ENCODE peak calls at places on chromosome 20, in ten cellular contexts. L is A673; R is GM23248; Y is sigmoid colon; T is heart left ventricle; W is thyroid gland; M is CD4-positive, CD25-positive, alpha-beta regulatory T cell; U is upper lobe of right lung; K is mesendoderm; C is SK-N-SH. G is an unnamed sample.

GRCh38 chr20:37096415-37097039 is 730 bp upstream of the RBL1 start:
- DNase-seq in L (no peak), R (no peak), Y (no peak), T (no peak), W (no peak), M (no peak), U (no peak), K (no peak), C (no peak), G (no peak)

GRCh38 chr20:48191200-48191599 is 405.9 kb upstream of the SULF2 start:
- DNase-seq in L (no peak), R (peak; percentile 16), Y (no peak), T (no peak), W (no peak), M (no peak), U (no peak), K (peak; percentile 90), C (no peak), G (no peak)

GRCh38 chr20:48802216-48802615 is 25.6 kb downstream of the PREX1 start:
- DNase-seq in L (no peak), R (no peak), Y (peak; percentile 24), T (no peak), W (no peak), M (no peak), U (no peak), K (no peak), C (no peak), G (no peak)

GRCh38 chr20:49508435-49509199 is 26.1 kb upstream of the KCNB1 start:
- DNase-seq in L (peak; percentile 74), R (peak; percentile 67), Y (peak; percentile 58), T (no peak), W (no peak), M (peak; percentile 43), U (no peak), K (peak; percentile 72), C (peak; percentile 74), G (no peak)

GRCh38 chr20:20463933-20464374 is 96.0 kb downstream of the INSM1 start:
- DNase-seq in L (peak; percentile 90), R (peak; percentile 5), Y (no peak), T (no peak), W (no peak), M (no peak), U (no peak), K (peak; percentile 92), C (no peak), G (no peak)

GRCh38 chr20:61724376-61724775 is 341.3 kb downstream of the TAF4 start:
- DNase-seq in L (no peak), R (no peak), Y (no peak), T (no peak), W (no peak), M (no peak), U (no peak), K (peak; percentile 74), C (no peak), G (no peak)

GRCh38 chr20:16940701-16941100 is 192.5 kb downstream of the OTOR start:
- DNase-seq in L (no peak), R (no peak), Y (no peak), T (no peak), W (no peak), M (no peak), U (no peak), K (no peak), C (no peak), G (no peak)

GRCh38 chr20:36606171-36607116 is 865 bp downstream of the RAB5IF start:
- DNase-seq in L (peak; percentile 49), R (peak; percentile 65), Y (no peak), T (no peak), W (peak; percentile 15), M (peak; percentile 38), U (peak; percentile 71), K (peak; percentile 75), C (no peak), G (no peak)

GRCh38 chr20:48705208-48706115 is 122.3 kb downstream of the PREX1 start:
- DNase-seq in L (no peak), R (no peak), Y (peak; percentile 10), T (no peak), W (no peak), M (no peak), U (no peak), K (peak; percentile 71), C (peak; percentile 48), G (no peak)

GRCh38 chr20:45058168-45058850 is 42.6 kb downstream of the KCNS1 start:
- DNase-seq in L (no peak), R (no peak), Y (no peak), T (no peak), W (no peak), M (no peak), U (no peak), K (no peak), C (no peak), G (no peak)

GRCh38 chr20:48656661-48657211 is 171.1 kb downstream of the PREX1 start:
- DNase-seq in L (no peak), R (peak; percentile 20), Y (no peak), T (no peak), W (no peak), M (no peak), U (no peak), K (peak; percentile 54), C (peak; percentile 55), G (no peak)

GRCh38 chr20:19886666-19887288 is 128.7 kb downstream of the RIN2 start:
- DNase-seq in L (peak; percentile 8), R (no peak), Y (no peak), T (no peak), W (peak; percentile 41), M (no peak), U (no peak), K (peak; percentile 65), C (no peak), G (no peak)

GRCh38 chr20:37841991-37842390 is 60.9 kb upstream of the VSTM2L start:
- DNase-seq in L (no peak), R (no peak), Y (no peak), T (no peak), W (no peak), M (no peak), U (no peak), K (no peak), C (no peak), G (no peak)

DNA sequence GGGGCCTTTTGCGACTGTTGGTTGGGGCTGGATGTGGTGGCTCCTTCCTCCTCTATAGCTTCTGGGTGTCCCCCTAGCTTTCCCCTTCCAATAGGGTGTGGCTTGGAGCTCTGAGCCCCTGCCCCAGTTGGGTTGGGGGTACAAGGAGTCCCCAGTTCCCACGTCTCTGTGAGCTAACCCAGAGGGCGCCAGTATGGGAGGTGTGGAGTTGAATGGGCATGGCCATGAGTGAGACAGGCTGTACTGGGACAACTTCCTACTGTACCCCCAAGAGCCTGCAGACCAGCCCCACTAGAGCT is 1.2 kb downstream of the C20orf204 start:
- DNase-seq in L (no peak), R (no peak), Y (no peak), T (no peak), W (no peak), M (no peak), U (no peak), K (no peak), C (no peak), G (no peak)
- H3K4me1 ChIP-seq in L (peaks cover 14% of the 10 kb centered on the region), R (no peaks in the 10 kb centered on the region), Y (peaks cover 33% of the 10 kb centered on the region), T (peaks cover 43% of the 10 kb centered on the region), W (peaks cover 45% of the 10 kb centered on the region), M (peaks cover 78% of the 10 kb centered on the region), U (peaks cover 36% of the 10 kb centered on the region), K (peaks cover 2% of the 10 kb centered on the region), C (no peaks in the 10 kb centered on the region), G (no peaks in the 10 kb centered on the region)

GRCh38 chr20:33576432-33576883 is 85.7 kb upstream of the C20orf144 start:
- DNase-seq in L (no peak), R (no peak), Y (no peak), T (no peak), W (no peak), M (no peak), U (no peak), K (no peak), C (peak; percentile 51), G (no peak)
- H3K36me3 ChIP-seq in L (no peaks in the 10 kb centered on the region), R (no peaks in the 10 kb centered on the region), Y (no peaks in the 10 kb centered on the region), T (no peaks in the 10 kb centered on the region), W (no peaks in the 10 kb centered on the region), M (no peaks in the 10 kb centered on the region), U (no peaks in the 10 kb centered on the region), K (no peaks in the 10 kb centered on the region), C (peaks cover 16% of the 10 kb centered on the region), G (no peaks in the 10 kb centered on the region)

GRCh38 chr20:32051720-32052089 is 337 bp upstream of the HCK start:
- DNase-seq in L (no peak), R (no peak), Y (no peak), T (no peak), W (no peak), M (no peak), U (no peak), K (no peak), C (no peak), G (peak; percentile 61)
- H3K27ac ChIP-seq in L (no peak overlapping the region), R (no peak overlapping the region), Y (no peak overlapping the region), T (no peak overlapping the region), W (no peak overlapping the region), M (no peak overlapping the region), U (peak overlapping the region; percentile 47), K (no peak overlapping the region), C (no peak overlapping the region), G (no peak overlapping the region)

GRCh38 chr20:805713-806112 is 27.8 kb upstream of the FAM110A start:
- DNase-seq in L (peak; percentile 9), R (no peak), Y (no peak), T (no peak), W (no peak), M (no peak), U (no peak), K (peak; percentile 71), C (no peak), G (no peak)
- H3K4me1 ChIP-seq in L (no peaks in the 10 kb centered on the region), R (no peaks in the 10 kb centered on the region), Y (no peaks in the 10 kb centered on the region), T (no peaks in the 10 kb centered on the region), W (no peaks in the 10 kb centered on the region), M (no peaks in the 10 kb centered on the region), U (no peaks in the 10 kb centered on the region), K (no peaks in the 10 kb centered on the region), C (no peaks in the 10 kb centered on the region), G (no peaks in the 10 kb centered on the region)

GRCh38 chr20:34948030-34948429 is 7.6 kb downstream of the GSS start:
- DNase-seq in L (no peak), R (peak; percentile 91), Y (no peak), T (no peak), W (no peak), M (no peak), U (no peak), K (no peak), C (no peak), G (no peak)
- H3K36me3 ChIP-seq in L (peaks cover 30% of the 10 kb centered on the region), R (peaks cover 11% of the 10 kb centered on the region), Y (peaks cover 53% of the 10 kb centered on the region), T (no peaks in the 10 kb centered on the region), W (peaks cover 17% of the 10 kb centered on the region), M (peaks cover 29% of the 10 kb centered on the region), U (peaks cover 20% of the 10 kb centered on the region), K (peaks cover 1% of the 10 kb centered on the region), C (peaks cover 45% of the 10 kb centered on the region), G (peaks cover 3% of the 10 kb centered on the region)